ENCODE peak calls at places on chromosome 15, in four cellular contexts. X is K562, G is HepG2, A is GM12878. K is an unnamed sample.

GRCh38 chr15:98881526-98882517 is 125.8 kb downstream of the PGPEP1L start:
- DNase-seq in X (peak; percentile 48), G (peak; percentile 40), A (no peak), K (peak; percentile 84)

GRCh38 chr15:48456126-48456525 is 124.9 kb downstream of the DUT start:
- DNase-seq in X (no peak), G (no peak), A (no peak), K (no peak)

GRCh38 chr15:99257107-99257750 is 5.9 kb downstream of the LRRC28 start:
- DNase-seq in X (no peak), G (no peak), A (no peak), K (no peak)

GRCh38 chr15:38769492-38769891 is 204.9 kb upstream of the RASGRP1 start:
- DNase-seq in X (no peak), G (no peak), A (no peak), K (no peak)

GRCh38 chr15:42890161-42890913 is 30.2 kb downstream of the TTBK2 start:
- DNase-seq in X (no peak), G (peak; percentile 16), A (no peak), K (no peak)

GRCh38 chr15:78909791-78910228 is 35.0 kb downstream of the CTSH start:
- DNase-seq in X (peak; percentile 64), G (peak; percentile 42), A (peak; percentile 26), K (peak; percentile 63)

GRCh38 chr15:38254065-38254883 is 1.6 kb downstream of the SPRED1 start:
- DNase-seq in X (peak; percentile 60), G (peak; percentile 69), A (peak; percentile 39), K (peak; percentile 31)

GRCh38 chr15:75861750-75862402 is 18.6 kb downstream of the UBE2Q2 start:
- DNase-seq in X (no peak), G (no peak), A (no peak), K (no peak)

GRCh38 chr15:71278989-71279756 is 163.9 kb downstream of the THSD4 start:
- DNase-seq in X (no peak), G (peak; percentile 72), A (no peak), K (peak; percentile 78)

GRCh38 chr15:65772909-65773308 is 19.2 kb downstream of the DENND4A start:
- DNase-seq in X (no peak), G (no peak), A (no peak), K (no peak)

GRCh38 chr15:65207280-65207679 is 4.0 kb downstream of the CILP start:
- DNase-seq in X (no peak), G (no peak), A (no peak), K (no peak)

GRCh38 chr15:62742409-62743171 is 300.0 kb upstream of the TPM1 start:
- DNase-seq in X (peak; percentile 56), G (peak; percentile 42), A (no peak), K (peak; percentile 70)

GRCh38 chr15:31328425-31328998 is 1.9 kb downstream of the KLF13 start:
- DNase-seq in X (peak; percentile 65), G (no peak), A (no peak), K (peak; percentile 30)

GRCh38 chr15:101198820-101199219 is 53.0 kb downstream of the CHSY1 start:
- DNase-seq in X (no peak), G (no peak), A (no peak), K (no peak)

GRCh38 chr15:83206387-83206970 is 1.1 kb downstream of the HDGFL3 start:
- DNase-seq in X (no peak), G (no peak), A (no peak), K (peak; percentile 32)

GRCh38 chr15:82910721-82911120 is 41.8 kb downstream of the HOMER2 start:
- DNase-seq in X (no peak), G (no peak), A (no peak), K (no peak)

DNA sequence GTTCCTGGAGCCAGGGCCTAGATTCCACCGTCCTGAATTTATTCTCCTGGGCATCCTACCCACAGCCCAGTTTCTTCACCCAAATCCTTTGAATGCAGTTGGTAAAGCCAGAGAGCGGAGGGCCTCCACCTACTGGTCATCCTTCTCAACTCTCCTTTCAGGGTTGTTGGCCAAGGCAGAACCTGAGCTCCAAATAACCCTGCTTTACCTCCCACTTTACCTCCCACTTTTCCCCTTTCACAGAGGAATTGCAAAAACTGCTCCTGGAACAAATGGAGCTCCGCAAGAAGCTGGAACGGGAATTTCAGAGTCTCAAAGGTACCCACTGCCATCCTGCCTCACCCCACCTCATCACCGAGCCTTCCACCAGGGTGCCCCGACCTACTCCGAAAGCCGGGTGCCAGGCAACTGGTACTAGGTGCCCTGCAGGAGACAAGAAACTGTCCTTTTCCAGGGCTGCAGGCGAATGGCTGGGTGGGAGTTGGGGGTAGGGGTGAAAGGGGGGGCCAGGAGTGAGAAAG is 6.8 kb downstream of the SKOR1 start:
- DNase-seq in X (no peak), G (no peak), A (no peak), K (no peak)
- TF ChIP-seq CEBPB in X (no peak), G (no peak), A (no peak), K (no peak)

GRCh38 chr15:74373056-74373650 is 5.7 kb upstream of the CYP11A1 start:
- DNase-seq in X (no peak), G (no peak), A (no peak), K (no peak)
- TF ChIP-seq CHD4 in X (no peak), G (no peak), A (no peak), K (no peak)

GRCh38 chr15:80072285-80072684 is 12.8 kb downstream of the ZFAND6 start:
- DNase-seq in X (peak; percentile 56), G (peak; percentile 91), A (peak; percentile 83), K (peak; percentile 93)

GRCh38 chr15:80073197-80073596 is 13.7 kb downstream of the ZFAND6 start:
- DNase-seq in X (no peak), G (no peak), A (no peak), K (no peak)

GRCh38 chr15:80071652-80072051 is 12.2 kb downstream of the ZFAND6 start:
- DNase-seq in X (no peak), G (no peak), A (no peak), K (no peak)

GRCh38 chr15:80081390-80081789 is 21.9 kb downstream of the ZFAND6 start:
- DNase-seq in X (no peak), G (no peak), A (no peak), K (no peak)

GRCh38 chr15:80076321-80077318 is 17.1 kb downstream of the ZFAND6 start:
- DNase-seq in X (no peak), G (peak; percentile 54), A (no peak), K (no peak)
- TF ChIP-seq MAX in X (no peak), G (no peak), A (no peak), K (no peak)

DNA sequence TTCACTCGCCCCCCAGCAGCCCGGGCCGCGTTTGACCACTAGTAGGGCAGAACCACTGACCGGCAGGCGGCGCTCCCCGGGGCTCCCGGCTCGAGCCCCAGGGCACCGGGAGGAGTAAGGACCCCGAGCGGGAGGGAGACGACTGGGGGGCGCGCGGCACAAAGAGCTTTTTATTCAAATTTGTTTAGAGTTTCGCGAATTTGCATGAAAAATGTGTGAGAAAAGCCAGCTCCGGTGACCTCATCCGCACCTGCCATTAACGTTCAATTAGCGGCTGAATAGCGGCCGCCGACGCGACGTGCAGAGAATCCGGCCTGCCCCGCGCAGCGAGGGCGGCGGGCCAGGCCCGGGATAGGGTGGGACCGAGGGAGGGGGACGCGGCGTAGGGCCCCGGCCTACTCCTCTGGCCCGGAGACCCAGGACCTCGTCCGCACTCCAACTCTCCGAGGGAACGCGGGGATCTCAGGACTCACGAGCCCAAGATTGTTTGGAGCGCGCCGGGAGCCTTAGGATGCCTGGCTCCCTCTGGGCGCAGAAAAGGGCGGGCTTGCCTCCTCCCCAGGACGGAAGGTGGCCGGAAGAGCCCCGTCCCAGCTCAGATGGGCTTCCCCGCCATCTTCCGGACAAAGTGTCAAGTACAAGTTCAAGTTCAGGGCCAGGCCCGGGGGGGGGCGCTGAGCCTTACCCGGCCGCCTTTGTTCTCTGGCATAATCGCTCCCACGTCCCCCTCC is 64.9 kb upstream of the POLG start:
- DNase-seq in X (peak; percentile 89), G (no peak), A (no peak), K (peak; percentile 84)
- TF ChIP-seq CEBPB in X (no peak), G (no peak), A (no peak), K (no peak)

GRCh38 chr15:87907676-87908446 is 348.7 kb downstream of the NTRK3 start:
- DNase-seq in X (no peak), G (no peak), A (no peak), K (no peak)
- TF ChIP-seq CHD4 in X (no peak), G (no peak), A (no peak), K (no peak)

GRCh38 chr15:40272713-40273056 is 10.2 kb downstream of the ANKRD63 start:
- DNase-seq in X (no peak), G (peak; percentile 27), A (no peak), K (peak; percentile 48)
- TF ChIP-seq MAX in X (no peak), G (no peak), A (no peak), K (no peak)

DNA sequence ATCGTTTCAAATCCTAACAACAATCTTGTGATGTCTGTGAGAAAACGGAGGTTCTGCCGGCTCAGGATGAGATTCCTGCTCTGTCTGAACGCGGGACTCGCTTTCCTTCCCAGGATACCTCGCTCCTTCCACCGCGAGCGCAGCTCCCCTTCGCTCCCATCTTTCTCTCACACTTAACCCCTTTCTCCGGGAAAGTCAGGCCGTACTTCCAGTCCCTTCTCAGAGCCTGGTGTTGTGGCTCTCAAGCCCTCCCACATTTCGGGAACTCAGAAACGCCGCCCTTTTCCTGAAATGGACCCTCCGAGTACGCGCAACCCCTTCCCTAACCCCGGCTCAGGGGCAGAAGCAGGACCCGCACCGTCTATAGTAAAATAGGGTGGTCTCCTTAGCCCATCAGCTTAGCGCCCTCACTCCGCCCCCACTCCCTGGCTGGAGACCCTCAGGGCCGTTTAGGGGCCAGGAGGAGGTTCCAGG is 377 bp upstream of the FEM1B start:
- DNase-seq in X (no peak), G (no peak), A (no peak), K (peak; percentile 55)
- TF ChIP-seq CEBPB in X (no peak), G (no peak), A (no peak), K (no peak)

DNA sequence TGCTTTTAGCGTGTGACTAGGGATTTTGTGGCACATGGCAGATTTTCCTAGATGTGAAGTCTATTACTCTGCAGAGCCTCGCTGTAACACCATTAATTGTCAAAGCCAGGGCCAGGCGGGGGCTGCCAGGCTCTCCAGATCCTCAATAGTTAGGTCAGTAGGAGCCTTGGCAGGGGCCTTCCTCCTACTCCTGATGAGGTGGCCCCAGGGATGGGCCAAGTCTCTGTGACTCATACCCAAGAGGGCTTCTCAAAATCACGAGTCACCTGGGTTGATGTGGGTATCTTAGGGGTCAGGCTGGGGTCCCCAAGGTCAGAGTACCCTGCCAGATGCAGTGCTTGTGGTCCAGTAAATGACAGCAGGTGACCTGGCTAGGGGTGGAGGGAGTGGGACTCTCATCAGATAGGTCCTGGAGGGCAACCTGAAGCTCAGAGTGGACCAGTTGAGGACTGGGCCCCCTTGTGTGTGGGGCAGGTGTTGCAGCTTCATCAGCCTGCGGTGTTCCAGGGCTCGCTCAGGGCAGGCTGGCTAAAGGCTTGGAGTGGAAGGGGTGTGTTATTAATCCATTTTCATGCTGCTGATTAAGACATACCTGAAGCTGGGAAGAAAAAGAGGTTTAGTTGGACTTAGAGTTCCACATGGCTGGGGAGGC is 88.5 kb upstream of the MYZAP start:
- DNase-seq in X (peak; percentile 61), G (peak; percentile 25), A (no peak), K (peak; percentile 35)
- TF ChIP-seq CHD4 in X (no peak), G (no peak), A (no peak), K (no peak)

K was measured in A549.